ENCODE peak calls at places on chromosomes 3 and 15, in seven cellular contexts. Y is GM18507, X is RCC 7860, U is dorsolateral prefrontal cortex, E is kidney epithelial cell, J is H4, S is type B pancreatic cell. F is an unnamed sample.

GRCh38 chr3:186609247-186609868 is 3.5 kb upstream of the AHSG start:
- DNase-seq in Y (peak), S (no peak), J (peak), E (no peak), U (no peak), X (peak), F (no peak)

GRCh38 chr3:60190073-60190472 is 1061.2 kb downstream of the FHIT start:
- DNase-seq in S (no peak), E (no peak), X (no peak), U (no peak), Y (no peak), J (no peak), F (no peak)

GRCh38 chr3:191237045-191237882 is 38.2 kb downstream of the OSTN start:
- DNase-seq in Y (no peak), E (no peak), S (no peak), J (no peak), X (no peak), U (no peak), F (no peak)

GRCh38 chr3:197426161-197426566 is 127.8 kb upstream of the DLG1 start:
- DNase-seq in U (no peak), E (no peak), Y (no peak), X (no peak), J (peak), S (no peak), F (no peak)

GRCh38 chr3:12486001-12486400 is 1.7 kb downstream of the TSEN2 start:
- DNase-seq in E (no peak), U (no peak), J (no peak), S (no peak), Y (no peak), X (no peak), F (no peak)

GRCh38 chr3:99087277-99087676 is 185.8 kb upstream of the DCBLD2 start:
- DNase-seq in U (no peak), E (no peak), J (no peak), Y (no peak), X (no peak), S (no peak), F (no peak)

GRCh38 chr3:169044341-169045113 is 619.0 kb downstream of the MECOM start:
- DNase-seq in E (peak), Y (no peak), J (no peak), S (no peak), X (peak), U (no peak), F (peak)

GRCh38 chr3:2657408-2657807 is 452.8 kb downstream of the IL5RA start:
- DNase-seq in E (no peak), J (peak), S (no peak), Y (no peak), U (peak), X (no peak), F (no peak)

GRCh38 chr15:37143351-37143750 is 43.0 kb upstream of the MEIS2 start:
- DNase-seq in Y (no peak), X (no peak), S (no peak), E (no peak), U (no peak), J (no peak), F (no peak)

GRCh38 chr3:11593318-11594034 is 50.2 kb downstream of the VGLL4 start:
- DNase-seq in X (no peak), S (no peak), U (no peak), Y (no peak), J (no peak), E (no peak), F (no peak)

GRCh38 chr3:137709011-137709601 is 55.0 kb upstream of the SOX14 start:
- DNase-seq in J (no peak), U (no peak), X (no peak), Y (no peak), E (no peak), S (no peak), F (peak)

GRCh38 chr3:5191555-5192304 is 4.2 kb downstream of the EDEM1 start:
- DNase-seq in U (no peak), X (no peak), Y (no peak), S (no peak), J (no peak), E (no peak), F (no peak)

GRCh38 chr3:194011807-194012206 is 124.1 kb upstream of the HES1 start:
- DNase-seq in S (no peak), U (no peak), Y (no peak), X (no peak), E (no peak), J (no peak), F (no peak)

GRCh38 chr3:143433787-143434378 is 314.3 kb downstream of the CHST2 start:
- DNase-seq in Y (no peak), E (no peak), S (no peak), J (no peak), X (peak), U (no peak), F (no peak)

GRCh38 chr3:57731311-57731710 is 24.8 kb upstream of the SLMAP start:
- DNase-seq in Y (no peak), S (no peak), U (no peak), J (no peak), E (no peak), X (no peak), F (no peak)

GRCh38 chr15:69758291-69758771 is 305.7 kb downstream of the RPLP1 start:
- DNase-seq in S (no peak), U (no peak), E (no peak), X (no peak), Y (no peak), J (peak), F (no peak)

GRCh38 chr3:38599886-38600285 is 49.6 kb downstream of the SCN5A start:
- DNase-seq in X (no peak), U (no peak), J (no peak), S (no peak), E (no peak), Y (no peak), F (no peak)

GRCh38 chr15:55003900-55004879 is 192.6 kb downstream of the RSL24D1 start:
- DNase-seq in E (no peak), S (no peak), Y (no peak), X (no peak), U (peak), J (no peak), F (no peak)

GRCh38 chr3:17070560-17070959 is 185.8 kb downstream of the PLCL2 start:
- DNase-seq in X (no peak), J (peak), S (no peak), U (no peak), E (no peak), Y (no peak), F (no peak)

GRCh38 chr3:183527421-183527979 is 28.0 kb downstream of the KLHL6 start:
- DNase-seq in X (no peak), E (no peak), Y (peak), U (no peak), J (no peak), S (no peak), F (no peak)

GRCh38 chr3:164620423-164620822 is 457.9 kb downstream of the SI start:
- DNase-seq in U (no peak), J (no peak), Y (no peak), X (no peak), E (no peak), S (no peak), F (no peak)

GRCh38 chr3:133762539-133762938 is 16.3 kb downstream of the TF start:
- DNase-seq in E (no peak), Y (no peak), U (no peak), J (no peak), S (no peak), X (no peak), F (no peak)

GRCh38 chr15:61742591-61742990 is 317.7 kb downstream of the VPS13C start:
- DNase-seq in S (no peak), J (no peak), X (no peak), U (no peak), Y (no peak), E (no peak), F (no peak)

GRCh38 chr3:112781611-112782010 is 65.1 kb downstream of the CD200R1L start:
- DNase-seq in E (no peak), Y (no peak), X (peak), J (no peak), U (no peak), S (no peak), F (no peak)

GRCh38 chr3:17195192-17195611 is 310.4 kb downstream of the PLCL2 start:
- DNase-seq in U (peak), J (peak), Y (peak), X (no peak), E (no peak), S (no peak), F (no peak)

GRCh38 chr3:152737021-152737908 is 97.7 kb upstream of the P2RY1 start:
- DNase-seq in S (no peak), J (peak), X (no peak), E (peak), Y (peak), U (no peak), F (peak)

GRCh38 chr3:66809579-66809958 is 188.5 kb upstream of the KBTBD8 start:
- DNase-seq in Y (no peak), S (no peak), J (no peak), X (no peak), U (no peak), E (no peak), F (no peak)

GRCh38 chr3:185309309-185309708 is 53.6 kb upstream of the MAP3K13 start:
- DNase-seq in X (no peak), U (no peak), J (no peak), S (no peak), E (no peak), Y (no peak), F (no peak)

GRCh38 chr3:121739902-121740301 is 9.6 kb downstream of the GOLGB1 start:
- DNase-seq in E (no peak), S (no peak), Y (no peak), J (no peak), U (no peak), X (no peak), F (no peak)

GRCh38 chr3:61776390-61776789 is 215.0 kb downstream of the PTPRG start:
- DNase-seq in S (no peak), Y (no peak), X (no peak), E (no peak), J (no peak), U (no peak), F (no peak)

GRCh38 chr3:183698760-183699159 is 1.2 kb downstream of the YEATS2 start:
- DNase-seq in X (no peak), S (no peak), E (no peak), Y (no peak), J (no peak), U (no peak), F (no peak)

GRCh38 chr15:64072812-64073211 is 20.8 kb downstream of the CIAO2A start:
- DNase-seq in J (no peak), E (no peak), X (no peak), S (no peak), Y (no peak), U (no peak), F (no peak)

GRCh38 chr15:62362608-62363007 is 197.5 kb upstream of the C2CD4B start:
- DNase-seq in S (no peak), X (no peak), J (no peak), Y (no peak), U (no peak), E (no peak), F (no peak)